ENCODE peak calls at places on chromosomes 3 and 15, in five cellular contexts. C is IMR-90; Z is NCI-H460; K is stimulated activated naive CD8-positive, alpha-beta T cell treated with anti-CD3 and anti-CD28 coated beads, Interleukin-15, amount 100 ng/mL, for 72 hours; V is activated naive CD4-positive, alpha-beta T cell. Y is an unnamed sample.

GRCh38 chr15:92611995-92612745 is 43.4 kb downstream of the FAM174B start:
- DNase-seq in C (no peak), Z (no peak), K (no peak), V (no peak), Y (no peak)

GRCh38 chr3:15805756-15806266 is 8.0 kb upstream of the ANKRD28 start:
- DNase-seq in C (peak), Z (no peak), K (no peak), V (no peak), Y (no peak)

GRCh38 chr3:148366743-148367410 is 330.8 kb upstream of the AGTR1 start:
- DNase-seq in C (peak), Z (peak), K (no peak), V (no peak), Y (no peak)

GRCh38 chr3:64462203-64463120 is 225.3 kb downstream of the ADAMTS9 start:
- DNase-seq in C (peak), Z (no peak), K (no peak), V (no peak), Y (no peak)

GRCh38 chr3:53804697-53805462 is 41.3 kb downstream of the CHDH start:
- DNase-seq in C (peak), Z (no peak), K (no peak), V (no peak), Y (no peak)

GRCh38 chr3:58325525-58325992 is 7.1 kb upstream of the PXK start:
- DNase-seq in C (peak), Z (no peak), K (no peak), V (no peak), Y (no peak)

GRCh38 chr3:134197681-134198261 is 52.9 kb downstream of the RYK start:
- DNase-seq in C (peak), Z (peak), K (peak), V (no peak), Y (peak)

GRCh38 chr15:67114846-67115521 is 49.6 kb downstream of the SMAD3 start:
- DNase-seq in C (peak), Z (no peak), K (no peak), V (no peak), Y (no peak)

GRCh38 chr3:152444029-152444641 is 175.4 kb downstream of the MBNL1 start:
- DNase-seq in C (peak), Z (peak), K (no peak), V (no peak), Y (peak)

GRCh38 chr15:50542051-50542450 is 4.4 kb downstream of the USP50 start:
- DNase-seq in C (peak), Z (no peak), K (no peak), V (no peak), Y (no peak)

Y was measured in HuH-7.